ENCODE peak calls at places on chromosome 15, in seven cellular contexts. One of them, this sample, is unnamed.

GRCh38 chr15:57494575-57494974 is 97.1 kb upstream of the MYZAP start:
- DNase-seq in stimulated activated CD8-positive, alpha-beta memory T cell treated with anti-CD3 and anti-CD28 coated beads, Interleukin-7, amount 100 ng/mL, for 1 hour: no peak
- DNase-seq in amniotic stem cell: no peak
- DNase-seq in right cardiac atrium: peak; percentile 32
- DNase-seq in NAMALWA: no peak
- DNase-seq in hypothalamus: no peak
- DNase-seq in cardiac fibroblast: no peak
- DNase-seq in this sample: no peak

GRCh38 chr15:78810377-78811123 is 714 bp downstream of the ADAMTS7 start:
- DNase-seq in NAMALWA: no peak
- DNase-seq in right cardiac atrium: peak; percentile 73
- DNase-seq in cardiac fibroblast: peak; percentile 66
- DNase-seq in stimulated activated CD8-positive, alpha-beta memory T cell treated with anti-CD3 and anti-CD28 coated beads, Interleukin-7, amount 100 ng/mL, for 1 hour: no peak
- DNase-seq in hypothalamus: peak; percentile 6
- DNase-seq in amniotic stem cell: no peak
- DNase-seq in this sample: no peak

GRCh38 chr15:92394327-92395175 is 870 bp downstream of the ST8SIA2 start:
- DNase-seq in cardiac fibroblast: no peak
- DNase-seq in hypothalamus: no peak
- DNase-seq in stimulated activated CD8-positive, alpha-beta memory T cell treated with anti-CD3 and anti-CD28 coated beads, Interleukin-7, amount 100 ng/mL, for 1 hour: no peak
- DNase-seq in NAMALWA: no peak
- DNase-seq in amniotic stem cell: no peak
- DNase-seq in right cardiac atrium: no peak
- DNase-seq in this sample: no peak

GRCh38 chr15:31349233-31350141 is 22.9 kb downstream of the KLF13 start:
- DNase-seq in cardiac fibroblast: no peak
- DNase-seq in right cardiac atrium: no peak
- DNase-seq in hypothalamus: no peak
- DNase-seq in NAMALWA: no peak
- DNase-seq in stimulated activated CD8-positive, alpha-beta memory T cell treated with anti-CD3 and anti-CD28 coated beads, Interleukin-7, amount 100 ng/mL, for 1 hour: no peak
- DNase-seq in amniotic stem cell: no peak
- DNase-seq in this sample: no peak

GRCh38 chr15:90407871-90408317 is 19.9 kb downstream of the IQGAP1 start:
- DNase-seq in hypothalamus: no peak
- DNase-seq in amniotic stem cell: no peak
- DNase-seq in cardiac fibroblast: peak; percentile 79
- DNase-seq in stimulated activated CD8-positive, alpha-beta memory T cell treated with anti-CD3 and anti-CD28 coated beads, Interleukin-7, amount 100 ng/mL, for 1 hour: peak; percentile 17
- DNase-seq in NAMALWA: no peak
- DNase-seq in right cardiac atrium: no peak
- DNase-seq in this sample: no peak

GRCh38 chr15:41944313-41944940 is 27.9 kb downstream of the EHD4 start:
- DNase-seq in right cardiac atrium: peak; percentile 53
- DNase-seq in stimulated activated CD8-positive, alpha-beta memory T cell treated with anti-CD3 and anti-CD28 coated beads, Interleukin-7, amount 100 ng/mL, for 1 hour: no peak
- DNase-seq in hypothalamus: no peak
- DNase-seq in cardiac fibroblast: peak; percentile 91
- DNase-seq in amniotic stem cell: peak; percentile 64
- DNase-seq in NAMALWA: no peak
- DNase-seq in this sample: no peak

GRCh38 chr15:82750831-82751181 is 41.1 kb upstream of the AP3B2 start:
- DNase-seq in right cardiac atrium: no peak
- DNase-seq in cardiac fibroblast: peak; percentile 12
- DNase-seq in stimulated activated CD8-positive, alpha-beta memory T cell treated with anti-CD3 and anti-CD28 coated beads, Interleukin-7, amount 100 ng/mL, for 1 hour: no peak
- DNase-seq in hypothalamus: no peak
- DNase-seq in NAMALWA: peak; percentile 72
- DNase-seq in amniotic stem cell: no peak
- DNase-seq in this sample: no peak

GRCh38 chr15:89916660-89917059 is 3.9 kb upstream of the ARPIN start:
- DNase-seq in stimulated activated CD8-positive, alpha-beta memory T cell treated with anti-CD3 and anti-CD28 coated beads, Interleukin-7, amount 100 ng/mL, for 1 hour: no peak
- DNase-seq in amniotic stem cell: no peak
- DNase-seq in NAMALWA: no peak
- DNase-seq in right cardiac atrium: no peak
- DNase-seq in cardiac fibroblast: no peak
- DNase-seq in hypothalamus: no peak
- DNase-seq in this sample: no peak

GRCh38 chr15:74178326-74179100 is 5.0 kb downstream of the ISLR start:
- DNase-seq in amniotic stem cell: no peak
- DNase-seq in hypothalamus: no peak
- DNase-seq in stimulated activated CD8-positive, alpha-beta memory T cell treated with anti-CD3 and anti-CD28 coated beads, Interleukin-7, amount 100 ng/mL, for 1 hour: no peak
- DNase-seq in NAMALWA: no peak
- DNase-seq in right cardiac atrium: no peak
- DNase-seq in cardiac fibroblast: no peak
- DNase-seq in this sample: no peak

GRCh38 chr15:88403461-88403860 is 63.7 kb downstream of the MRPL46 start:
- DNase-seq in cardiac fibroblast: no peak
- DNase-seq in right cardiac atrium: no peak
- DNase-seq in amniotic stem cell: no peak
- DNase-seq in NAMALWA: peak; percentile 21
- DNase-seq in stimulated activated CD8-positive, alpha-beta memory T cell treated with anti-CD3 and anti-CD28 coated beads, Interleukin-7, amount 100 ng/mL, for 1 hour: no peak
- DNase-seq in hypothalamus: no peak
- DNase-seq in this sample: no peak

GRCh38 chr15:66876731-66877545 is 174.9 kb downstream of the SMAD6 start:
- DNase-seq in cardiac fibroblast: no peak
- DNase-seq in stimulated activated CD8-positive, alpha-beta memory T cell treated with anti-CD3 and anti-CD28 coated beads, Interleukin-7, amount 100 ng/mL, for 1 hour: no peak
- DNase-seq in hypothalamus: no peak
- DNase-seq in amniotic stem cell: no peak
- DNase-seq in NAMALWA: no peak
- DNase-seq in right cardiac atrium: no peak
- DNase-seq in this sample: no peak

GRCh38 chr15:84749111-84749991 is 959 bp downstream of the ZNF592 start:
- DNase-seq in cardiac fibroblast: peak; percentile 41
- DNase-seq in stimulated activated CD8-positive, alpha-beta memory T cell treated with anti-CD3 and anti-CD28 coated beads, Interleukin-7, amount 100 ng/mL, for 1 hour: no peak
- DNase-seq in amniotic stem cell: no peak
- DNase-seq in NAMALWA: peak; percentile 82
- DNase-seq in hypothalamus: no peak
- DNase-seq in right cardiac atrium: peak; percentile 36
- DNase-seq in this sample: peak; percentile 3

This sample was measured in SHP77.